ENCODE peak calls at places on chromosome 20, in nine cellular contexts. M is endothelial cell; N is NCI-H69; R is GM23248; D is GM03348; H is posterior vena cava; U is HFFc6; J is activated CD8-positive, alpha-beta memory T cell treated with anti-CD3 and anti-CD28 coated beads for 48 hours; P is HCT116. A is an unnamed sample.

GRCh38 chr20:50513169-50514034 is 3.2 kb downstream of the PTPN1 start:
- DNase-seq in M (no peak), N (no peak), R (peak; percentile 87), D (peak; percentile 40), H (no peak), U (peak; percentile 46), J (no peak), P (no peak), A (peak; percentile 31)

GRCh38 chr20:1164871-1165270 is 19.9 kb downstream of the TMEM74B start:
- DNase-seq in M (no peak), N (no peak), R (no peak), D (no peak), H (no peak), U (no peak), J (no peak), P (no peak), A (no peak)

GRCh38 chr20:23136893-23137745 is 51.0 kb upstream of the CD93 start:
- DNase-seq in M (no peak), N (no peak), R (no peak), D (no peak), H (no peak), U (no peak), J (no peak), P (no peak), A (peak; percentile 97)

GRCh38 chr20:62805365-62805710 is 703 bp downstream of the OGFR start:
- DNase-seq in M (no peak), N (peak; percentile 31), R (peak; percentile 58), D (peak; percentile 63), H (no peak), U (no peak), J (no peak), P (no peak), A (no peak)

GRCh38 chr20:48584391-48585249 is 243.2 kb downstream of the PREX1 start:
- DNase-seq in M (no peak), N (peak; percentile 88), R (no peak), D (no peak), H (no peak), U (no peak), J (no peak), P (no peak), A (no peak)

GRCh38 chr20:19974621-19975435 is 42.3 kb upstream of the NAA20 start:
- DNase-seq in M (no peak), N (peak; percentile 89), R (peak; percentile 96), D (peak; percentile 89), H (peak; percentile 94), U (peak; percentile 95), J (no peak), P (no peak), A (peak; percentile 93)

GRCh38 chr20:3334156-3334943 is 73.1 kb downstream of the DNAAF9 start:
- DNase-seq in M (no peak), N (no peak), R (no peak), D (no peak), H (no peak), U (no peak), J (no peak), P (no peak), A (no peak)

GRCh38 chr20:31717478-31717946 is 5.2 kb downstream of the BCL2L1 start:
- DNase-seq in M (no peak), N (no peak), R (no peak), D (no peak), H (no peak), U (no peak), J (no peak), P (no peak), A (no peak)

GRCh38 chr20:34549291-34549928 is 9.1 kb upstream of the MAP1LC3A start:
- DNase-seq in M (peak; percentile 40), N (no peak), R (peak; percentile 39), D (no peak), H (no peak), U (peak; percentile 8), J (no peak), P (peak; percentile 19), A (no peak)

GRCh38 chr20:25126630-25127029 is 44.7 kb upstream of the VSX1 start:
- DNase-seq in M (no peak), N (no peak), R (no peak), D (no peak), H (no peak), U (no peak), J (no peak), P (no peak), A (no peak)

A was measured in myocyte.